ENCODE peak calls at places on chromosomes 11 and 22, in eight cellular contexts. One of them, this sample, is unnamed.

GRCh38 chr11:725624-726202 is 19.7 kb downstream of the EPS8L2 start:
- DNase-seq in cardiac fibroblast: no peak
- DNase-seq in H1: no peak
- DNase-seq in mucosa of descending colon: peak; percentile 71
- DNase-seq in dorsolateral prefrontal cortex: no peak
- DNase-seq in WTC11: peak; percentile 58
- DNase-seq in endothelial cell: no peak
- DNase-seq in stomach: no peak
- DNase-seq in this sample: no peak

GRCh38 chr22:22866381-22867111 is 21.1 kb upstream of the IGLL5 start:
- DNase-seq in cardiac fibroblast: no peak
- DNase-seq in H1: no peak
- DNase-seq in mucosa of descending colon: no peak
- DNase-seq in dorsolateral prefrontal cortex: no peak
- DNase-seq in WTC11: no peak
- DNase-seq in endothelial cell: no peak
- DNase-seq in stomach: no peak
- DNase-seq in this sample: no peak

GRCh38 chr22:17118342-17118741 is 2.8 kb downstream of the TMEM121B start:
- DNase-seq in cardiac fibroblast: no peak
- DNase-seq in H1: no peak
- DNase-seq in mucosa of descending colon: no peak
- DNase-seq in dorsolateral prefrontal cortex: no peak
- DNase-seq in WTC11: no peak
- DNase-seq in endothelial cell: no peak
- DNase-seq in stomach: no peak
- DNase-seq in this sample: no peak

GRCh38 chr11:122750047-122750446 is 88.3 kb upstream of the CRTAM start:
- DNase-seq in cardiac fibroblast: no peak
- DNase-seq in H1: no peak
- DNase-seq in mucosa of descending colon: no peak
- DNase-seq in dorsolateral prefrontal cortex: no peak
- DNase-seq in WTC11: no peak
- DNase-seq in endothelial cell: no peak
- DNase-seq in stomach: no peak
- DNase-seq in this sample: no peak

GRCh38 chr11:102727890-102728289 is 3.1 kb upstream of the MMP8 start:
- DNase-seq in cardiac fibroblast: peak; percentile 12
- DNase-seq in H1: no peak
- DNase-seq in mucosa of descending colon: no peak
- DNase-seq in dorsolateral prefrontal cortex: no peak
- DNase-seq in WTC11: no peak
- DNase-seq in endothelial cell: no peak
- DNase-seq in stomach: no peak
- DNase-seq in this sample: no peak

GRCh38 chr11:73983764-73984543 is 1.3 kb upstream of the UCP2 start:
- DNase-seq in cardiac fibroblast: no peak
- DNase-seq in H1: no peak
- DNase-seq in mucosa of descending colon: no peak
- DNase-seq in dorsolateral prefrontal cortex: no peak
- DNase-seq in WTC11: no peak
- DNase-seq in endothelial cell: no peak
- DNase-seq in stomach: no peak
- DNase-seq in this sample: no peak

GRCh38 chr11:272195-272930 is 5.8 kb upstream of the NLRP6 start:
- DNase-seq in cardiac fibroblast: no peak
- DNase-seq in H1: no peak
- DNase-seq in mucosa of descending colon: peak; percentile 35
- DNase-seq in dorsolateral prefrontal cortex: peak; percentile 11
- DNase-seq in WTC11: no peak
- DNase-seq in endothelial cell: no peak
- DNase-seq in stomach: no peak
- DNase-seq in this sample: no peak

GRCh38 chr22:27842236-27842993 is 40.9 kb upstream of the MN1 start:
- DNase-seq in cardiac fibroblast: no peak
- DNase-seq in H1: no peak
- DNase-seq in mucosa of descending colon: no peak
- DNase-seq in dorsolateral prefrontal cortex: no peak
- DNase-seq in WTC11: no peak
- DNase-seq in endothelial cell: no peak
- DNase-seq in stomach: no peak
- DNase-seq in this sample: no peak

GRCh38 chr22:36213596-36213995 is 12.0 kb upstream of the APOL4 start:
- DNase-seq in cardiac fibroblast: no peak
- DNase-seq in H1: no peak
- DNase-seq in mucosa of descending colon: no peak
- DNase-seq in dorsolateral prefrontal cortex: no peak
- DNase-seq in WTC11: no peak
- DNase-seq in endothelial cell: no peak
- DNase-seq in stomach: no peak
- DNase-seq in this sample: no peak

GRCh38 chr11:68149417-68149816 is 28.2 kb upstream of the CHKA start:
- DNase-seq in cardiac fibroblast: no peak
- DNase-seq in H1: no peak
- DNase-seq in mucosa of descending colon: no peak
- DNase-seq in dorsolateral prefrontal cortex: no peak
- DNase-seq in WTC11: no peak
- DNase-seq in endothelial cell: no peak
- DNase-seq in stomach: no peak
- DNase-seq in this sample: no peak

GRCh38 chr11:112666253-112666652 is 295.0 kb upstream of the NCAM1 start:
- DNase-seq in cardiac fibroblast: no peak
- DNase-seq in H1: no peak
- DNase-seq in mucosa of descending colon: no peak
- DNase-seq in dorsolateral prefrontal cortex: no peak
- DNase-seq in WTC11: no peak
- DNase-seq in endothelial cell: no peak
- DNase-seq in stomach: no peak
- DNase-seq in this sample: no peak

GRCh38 chr11:92670293-92670890 is 299.1 kb upstream of the MTNR1B start:
- DNase-seq in cardiac fibroblast: no peak
- DNase-seq in H1: no peak
- DNase-seq in mucosa of descending colon: no peak
- DNase-seq in dorsolateral prefrontal cortex: no peak
- DNase-seq in WTC11: no peak
- DNase-seq in endothelial cell: no peak
- DNase-seq in stomach: no peak
- DNase-seq in this sample: no peak

GRCh38 chr11:24623121-24623520 is 126.3 kb downstream of the LUZP2 start:
- DNase-seq in cardiac fibroblast: peak; percentile 10
- DNase-seq in H1: no peak
- DNase-seq in mucosa of descending colon: no peak
- DNase-seq in dorsolateral prefrontal cortex: no peak
- DNase-seq in WTC11: no peak
- DNase-seq in endothelial cell: no peak
- DNase-seq in stomach: no peak
- DNase-seq in this sample: no peak

GRCh38 chr11:44190883-44191230 is 95.4 kb downstream of the EXT2 start:
- DNase-seq in cardiac fibroblast: no peak
- DNase-seq in H1: no peak
- DNase-seq in mucosa of descending colon: no peak
- DNase-seq in dorsolateral prefrontal cortex: no peak
- DNase-seq in WTC11: no peak
- DNase-seq in endothelial cell: no peak
- DNase-seq in stomach: no peak
- DNase-seq in this sample: no peak

GRCh38 chr22:39088688-39089032 is 8.4 kb upstream of the APOBEC3H start:
- DNase-seq in cardiac fibroblast: no peak
- DNase-seq in H1: no peak
- DNase-seq in mucosa of descending colon: peak; percentile 27
- DNase-seq in dorsolateral prefrontal cortex: no peak
- DNase-seq in WTC11: no peak
- DNase-seq in endothelial cell: no peak
- DNase-seq in stomach: no peak
- DNase-seq in this sample: no peak

GRCh38 chr11:133796043-133796795 is 49.1 kb downstream of the SPATA19 start:
- DNase-seq in cardiac fibroblast: no peak
- DNase-seq in H1: no peak
- DNase-seq in mucosa of descending colon: no peak
- DNase-seq in dorsolateral prefrontal cortex: no peak
- DNase-seq in WTC11: no peak
- DNase-seq in endothelial cell: no peak
- DNase-seq in stomach: no peak
- DNase-seq in this sample: no peak

GRCh38 chr11:112697371-112697770 is 263.8 kb upstream of the NCAM1 start:
- DNase-seq in cardiac fibroblast: no peak
- DNase-seq in H1: no peak
- DNase-seq in mucosa of descending colon: no peak
- DNase-seq in dorsolateral prefrontal cortex: peak; percentile 84
- DNase-seq in WTC11: no peak
- DNase-seq in endothelial cell: no peak
- DNase-seq in stomach: no peak
- DNase-seq in this sample: no peak

GRCh38 chr22:38724926-38725571 is 19.3 kb downstream of the GTPBP1 start:
- DNase-seq in cardiac fibroblast: peak; percentile 54
- DNase-seq in H1: no peak
- DNase-seq in mucosa of descending colon: no peak
- DNase-seq in dorsolateral prefrontal cortex: peak; percentile 62
- DNase-seq in WTC11: no peak
- DNase-seq in endothelial cell: peak; percentile 45
- DNase-seq in stomach: no peak
- DNase-seq in this sample: no peak

GRCh38 chr11:46391578-46392420 is at the start of gene CHRM4:
- DNase-seq in cardiac fibroblast: peak; percentile 39
- DNase-seq in H1: no peak
- DNase-seq in mucosa of descending colon: peak; percentile 53
- DNase-seq in dorsolateral prefrontal cortex: peak; percentile 62
- DNase-seq in WTC11: peak; percentile 69
- DNase-seq in endothelial cell: peak; percentile 64
- DNase-seq in stomach: no peak
- DNase-seq in this sample: no peak
- TF ChIP-seq CTCF in cardiac fibroblast: peak; percentile 3
- TF ChIP-seq CTCF in H1: peak; percentile 58
- TF ChIP-seq CTCF in mucosa of descending colon: no peak
- TF ChIP-seq CTCF in dorsolateral prefrontal cortex: peak; percentile 40
- TF ChIP-seq CTCF in WTC11: peak; percentile 55
- TF ChIP-seq CTCF in endothelial cell: peak; percentile 63
- TF ChIP-seq CTCF in stomach: no peak
- TF ChIP-seq CTCF in this sample: no peak

GRCh38 chr11:121650520-121651266 is 197.9 kb upstream of the SORL1-AS1 start:
- DNase-seq in cardiac fibroblast: no peak
- DNase-seq in H1: no peak
- DNase-seq in mucosa of descending colon: no peak
- DNase-seq in dorsolateral prefrontal cortex: no peak
- DNase-seq in WTC11: no peak
- DNase-seq in endothelial cell: no peak
- DNase-seq in stomach: no peak
- DNase-seq in this sample: no peak

GRCh38 chr11:121654506-121655480 is 202.0 kb upstream of the SORL1-AS1 start:
- DNase-seq in cardiac fibroblast: peak; percentile 48
- DNase-seq in H1: no peak
- DNase-seq in mucosa of descending colon: no peak
- DNase-seq in dorsolateral prefrontal cortex: no peak
- DNase-seq in WTC11: no peak
- DNase-seq in endothelial cell: no peak
- DNase-seq in stomach: no peak
- DNase-seq in this sample: no peak

GRCh38 chr11:121651267-121651625 is 198.5 kb upstream of the SORL1-AS1 start:
- DNase-seq in cardiac fibroblast: no peak
- DNase-seq in H1: no peak
- DNase-seq in mucosa of descending colon: no peak
- DNase-seq in dorsolateral prefrontal cortex: no peak
- DNase-seq in WTC11: no peak
- DNase-seq in endothelial cell: no peak
- DNase-seq in stomach: no peak
- DNase-seq in this sample: no peak

GRCh38 chr11:121655481-121656332 is 202.9 kb upstream of the SORL1-AS1 start:
- DNase-seq in cardiac fibroblast: peak; percentile 98
- DNase-seq in H1: peak; percentile 50
- DNase-seq in mucosa of descending colon: peak; percentile 80
- DNase-seq in dorsolateral prefrontal cortex: peak; percentile 91
- DNase-seq in WTC11: peak; percentile 83
- DNase-seq in endothelial cell: peak; percentile 90
- DNase-seq in stomach: peak; percentile 82
- DNase-seq in this sample: peak; percentile 68

GRCh38 chr11:121652982-121653381 is 200.2 kb upstream of the SORL1-AS1 start:
- DNase-seq in cardiac fibroblast: peak; percentile 59
- DNase-seq in H1: no peak
- DNase-seq in mucosa of descending colon: no peak
- DNase-seq in dorsolateral prefrontal cortex: no peak
- DNase-seq in WTC11: no peak
- DNase-seq in endothelial cell: peak; percentile 30
- DNase-seq in stomach: no peak
- DNase-seq in this sample: no peak
- TF ChIP-seq CTCF in cardiac fibroblast: peak; percentile 35
- TF ChIP-seq CTCF in H1: peak; percentile 55
- TF ChIP-seq CTCF in mucosa of descending colon: no peak
- TF ChIP-seq CTCF in dorsolateral prefrontal cortex: peak; percentile 59
- TF ChIP-seq CTCF in WTC11: peak; percentile 16
- TF ChIP-seq CTCF in endothelial cell: peak; percentile 69
- TF ChIP-seq CTCF in stomach: no peak
- TF ChIP-seq CTCF in this sample: no peak

GRCh38 chr22:41535244-41535643 is 9.0 kb downstream of the POLR3H start:
- DNase-seq in cardiac fibroblast: peak; percentile 30
- DNase-seq in H1: no peak
- DNase-seq in mucosa of descending colon: no peak
- DNase-seq in dorsolateral prefrontal cortex: no peak
- DNase-seq in WTC11: peak; percentile 42
- DNase-seq in endothelial cell: no peak
- DNase-seq in stomach: no peak
- DNase-seq in this sample: no peak
- TF ChIP-seq CTCF in cardiac fibroblast: peak; percentile 16
- TF ChIP-seq CTCF in H1: peak; percentile 56
- TF ChIP-seq CTCF in mucosa of descending colon: no peak
- TF ChIP-seq CTCF in dorsolateral prefrontal cortex: no peak
- TF ChIP-seq CTCF in WTC11: no peak
- TF ChIP-seq CTCF in endothelial cell: no peak
- TF ChIP-seq CTCF in stomach: no peak
- TF ChIP-seq CTCF in this sample: no peak

GRCh38 chr11:119388103-119388502 is 6.6 kb upstream of the USP2 start:
- DNase-seq in cardiac fibroblast: no peak
- DNase-seq in H1: no peak
- DNase-seq in mucosa of descending colon: no peak
- DNase-seq in dorsolateral prefrontal cortex: no peak
- DNase-seq in WTC11: no peak
- DNase-seq in endothelial cell: no peak
- DNase-seq in stomach: no peak
- DNase-seq in this sample: no peak

GRCh38 chr11:119384332-119384731 is 2.8 kb upstream of the USP2 start:
- DNase-seq in cardiac fibroblast: no peak
- DNase-seq in H1: no peak
- DNase-seq in mucosa of descending colon: no peak
- DNase-seq in dorsolateral prefrontal cortex: no peak
- DNase-seq in WTC11: no peak
- DNase-seq in endothelial cell: no peak
- DNase-seq in stomach: no peak
- DNase-seq in this sample: no peak

DNA sequence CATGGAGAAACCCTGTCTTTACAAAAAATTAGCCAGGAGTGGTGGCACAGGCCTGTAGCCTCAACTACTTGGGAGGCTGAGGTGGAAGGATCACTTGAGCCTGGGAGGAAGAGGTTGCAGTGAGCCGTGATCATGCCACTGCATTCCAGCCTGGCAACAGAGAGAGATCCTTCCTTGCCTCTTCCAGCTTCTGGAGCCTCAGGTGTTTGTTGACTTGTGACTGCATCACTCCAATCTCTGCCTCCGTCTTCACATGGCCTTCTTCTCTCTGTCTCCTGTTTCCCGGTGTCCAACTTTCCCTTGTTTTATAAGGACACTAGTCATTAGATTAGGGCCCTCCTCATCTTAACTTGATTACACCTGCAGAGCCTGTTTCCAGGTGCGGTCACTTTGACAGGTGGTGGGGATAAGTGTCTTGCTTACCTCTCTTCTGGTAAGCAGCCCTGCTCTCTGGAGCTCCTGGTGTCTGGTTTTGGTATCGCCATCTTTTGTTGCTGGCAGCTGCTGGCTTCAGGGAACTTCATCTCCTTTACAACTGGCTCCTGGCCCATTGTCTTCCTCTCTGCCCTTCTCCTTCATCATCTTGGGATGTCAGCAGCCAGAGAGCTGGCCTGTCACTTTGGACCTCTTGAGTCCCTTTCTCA is 8.2 kb upstream of the USP2 start:
- DNase-seq in cardiac fibroblast: no peak
- DNase-seq in H1: no peak
- DNase-seq in mucosa of descending colon: no peak
- DNase-seq in dorsolateral prefrontal cortex: no peak
- DNase-seq in WTC11: peak; percentile 79
- DNase-seq in endothelial cell: peak; percentile 59
- DNase-seq in stomach: no peak
- DNase-seq in this sample: no peak
- TF ChIP-seq CTCF in cardiac fibroblast: peak; percentile 56
- TF ChIP-seq CTCF in H1: peak; percentile 68
- TF ChIP-seq CTCF in mucosa of descending colon: no peak
- TF ChIP-seq CTCF in dorsolateral prefrontal cortex: no peak
- TF ChIP-seq CTCF in WTC11: peak; percentile 33
- TF ChIP-seq CTCF in endothelial cell: peak; percentile 57
- TF ChIP-seq CTCF in stomach: no peak
- TF ChIP-seq CTCF in this sample: no peak